ENCODE peak calls at places on chromosomes 1 and 21, in six cellular contexts. One of them, this sample, is unnamed.

GRCh38 chr1:61452354-61452990 is 272.5 kb downstream of the TM2D1 start:
- DNase-seq in ascending aorta: no peak
- DNase-seq in stimulated activated CD4-positive, alpha-beta T cell treated with anti-CD3 and anti-CD28 coated beads, Interleukin-1b, Interleukin-23, amount 100 ng/mL, for 48 hours: no peak
- DNase-seq in lung microvascular endothelial cell: peak
- DNase-seq in Panc1: no peak
- DNase-seq in retina: peak
- DNase-seq in this sample: no peak

GRCh38 chr21:38956791-38957571 is 151.3 kb downstream of the ETS2 start:
- DNase-seq in ascending aorta: no peak
- DNase-seq in lung microvascular endothelial cell: no peak
- DNase-seq in stimulated activated CD4-positive, alpha-beta T cell treated with anti-CD3 and anti-CD28 coated beads, Interleukin-1b, Interleukin-23, amount 100 ng/mL, for 48 hours: no peak
- DNase-seq in Panc1: no peak
- DNase-seq in retina: no peak
- DNase-seq in this sample: peak

GRCh38 chr1:156767879-156768608 is 709 bp downstream of the PRCC start:
- DNase-seq in retina: no peak
- DNase-seq in Panc1: no peak
- DNase-seq in lung microvascular endothelial cell: peak
- DNase-seq in ascending aorta: no peak
- DNase-seq in stimulated activated CD4-positive, alpha-beta T cell treated with anti-CD3 and anti-CD28 coated beads, Interleukin-1b, Interleukin-23, amount 100 ng/mL, for 48 hours: peak
- DNase-seq in this sample: peak

GRCh38 chr1:76425843-76426145 is 351.2 kb downstream of the ST6GALNAC3 start:
- DNase-seq in retina: no peak
- DNase-seq in stimulated activated CD4-positive, alpha-beta T cell treated with anti-CD3 and anti-CD28 coated beads, Interleukin-1b, Interleukin-23, amount 100 ng/mL, for 48 hours: no peak
- DNase-seq in Panc1: no peak
- DNase-seq in ascending aorta: no peak
- DNase-seq in lung microvascular endothelial cell: peak
- DNase-seq in this sample: no peak

GRCh38 chr1:234645474-234645953 is 35.5 kb upstream of the IRF2BP2 start:
- DNase-seq in ascending aorta: no peak
- DNase-seq in retina: no peak
- DNase-seq in stimulated activated CD4-positive, alpha-beta T cell treated with anti-CD3 and anti-CD28 coated beads, Interleukin-1b, Interleukin-23, amount 100 ng/mL, for 48 hours: no peak
- DNase-seq in Panc1: no peak
- DNase-seq in lung microvascular endothelial cell: peak
- DNase-seq in this sample: no peak

GRCh38 chr1:247471445-247472016 is 13.6 kb upstream of the OR2B11 start:
- DNase-seq in Panc1: no peak
- DNase-seq in retina: no peak
- DNase-seq in ascending aorta: no peak
- DNase-seq in stimulated activated CD4-positive, alpha-beta T cell treated with anti-CD3 and anti-CD28 coated beads, Interleukin-1b, Interleukin-23, amount 100 ng/mL, for 48 hours: no peak
- DNase-seq in lung microvascular endothelial cell: no peak
- DNase-seq in this sample: no peak

GRCh38 chr1:94686882-94687281 is 133.3 kb upstream of the SLC44A3 start:
- DNase-seq in Panc1: no peak
- DNase-seq in retina: no peak
- DNase-seq in stimulated activated CD4-positive, alpha-beta T cell treated with anti-CD3 and anti-CD28 coated beads, Interleukin-1b, Interleukin-23, amount 100 ng/mL, for 48 hours: no peak
- DNase-seq in ascending aorta: no peak
- DNase-seq in lung microvascular endothelial cell: no peak
- DNase-seq in this sample: no peak

GRCh38 chr1:78676347-78676982 is 26.8 kb downstream of the IFI44 start:
- DNase-seq in Panc1: peak
- DNase-seq in lung microvascular endothelial cell: peak
- DNase-seq in ascending aorta: no peak
- DNase-seq in retina: no peak
- DNase-seq in stimulated activated CD4-positive, alpha-beta T cell treated with anti-CD3 and anti-CD28 coated beads, Interleukin-1b, Interleukin-23, amount 100 ng/mL, for 48 hours: peak
- DNase-seq in this sample: no peak

GRCh38 chr1:55400560-55400959 is 185.4 kb upstream of the USP24 start:
- DNase-seq in lung microvascular endothelial cell: no peak
- DNase-seq in retina: no peak
- DNase-seq in ascending aorta: no peak
- DNase-seq in stimulated activated CD4-positive, alpha-beta T cell treated with anti-CD3 and anti-CD28 coated beads, Interleukin-1b, Interleukin-23, amount 100 ng/mL, for 48 hours: no peak
- DNase-seq in Panc1: no peak
- DNase-seq in this sample: peak

GRCh38 chr21:39348040-39348354 is 891 bp downstream of the HMGN1 start:
- DNase-seq in stimulated activated CD4-positive, alpha-beta T cell treated with anti-CD3 and anti-CD28 coated beads, Interleukin-1b, Interleukin-23, amount 100 ng/mL, for 48 hours: no peak
- DNase-seq in retina: no peak
- DNase-seq in ascending aorta: no peak
- DNase-seq in lung microvascular endothelial cell: no peak
- DNase-seq in Panc1: no peak
- DNase-seq in this sample: no peak

GRCh38 chr1:8599813-8600212 is 217.6 kb downstream of the RERE start:
- DNase-seq in lung microvascular endothelial cell: no peak
- DNase-seq in retina: no peak
- DNase-seq in Panc1: no peak
- DNase-seq in ascending aorta: no peak
- DNase-seq in stimulated activated CD4-positive, alpha-beta T cell treated with anti-CD3 and anti-CD28 coated beads, Interleukin-1b, Interleukin-23, amount 100 ng/mL, for 48 hours: no peak
- DNase-seq in this sample: no peak

GRCh38 chr1:188243456-188243855 is 1414.7 kb downstream of the PLA2G4A start:
- DNase-seq in stimulated activated CD4-positive, alpha-beta T cell treated with anti-CD3 and anti-CD28 coated beads, Interleukin-1b, Interleukin-23, amount 100 ng/mL, for 48 hours: no peak
- DNase-seq in retina: no peak
- DNase-seq in lung microvascular endothelial cell: no peak
- DNase-seq in ascending aorta: no peak
- DNase-seq in Panc1: no peak
- DNase-seq in this sample: no peak

GRCh38 chr1:94803517-94804441 is 16.4 kb upstream of the SLC44A3 start:
- DNase-seq in Panc1: no peak
- DNase-seq in ascending aorta: no peak
- DNase-seq in stimulated activated CD4-positive, alpha-beta T cell treated with anti-CD3 and anti-CD28 coated beads, Interleukin-1b, Interleukin-23, amount 100 ng/mL, for 48 hours: no peak
- DNase-seq in lung microvascular endothelial cell: no peak
- DNase-seq in retina: peak
- DNase-seq in this sample: no peak

GRCh38 chr1:119204940-119205339 is 64.5 kb upstream of the WARS2 start:
- DNase-seq in lung microvascular endothelial cell: no peak
- DNase-seq in ascending aorta: no peak
- DNase-seq in retina: no peak
- DNase-seq in stimulated activated CD4-positive, alpha-beta T cell treated with anti-CD3 and anti-CD28 coated beads, Interleukin-1b, Interleukin-23, amount 100 ng/mL, for 48 hours: no peak
- DNase-seq in Panc1: no peak
- DNase-seq in this sample: no peak

GRCh38 chr1:75097686-75098085 is 36.5 kb upstream of the LHX8 start:
- DNase-seq in Panc1: no peak
- DNase-seq in stimulated activated CD4-positive, alpha-beta T cell treated with anti-CD3 and anti-CD28 coated beads, Interleukin-1b, Interleukin-23, amount 100 ng/mL, for 48 hours: no peak
- DNase-seq in retina: no peak
- DNase-seq in lung microvascular endothelial cell: peak
- DNase-seq in ascending aorta: no peak
- DNase-seq in this sample: no peak

GRCh38 chr1:168643152-168643551 is 66.7 kb downstream of the XCL1 start:
- DNase-seq in stimulated activated CD4-positive, alpha-beta T cell treated with anti-CD3 and anti-CD28 coated beads, Interleukin-1b, Interleukin-23, amount 100 ng/mL, for 48 hours: no peak
- DNase-seq in ascending aorta: no peak
- DNase-seq in lung microvascular endothelial cell: no peak
- DNase-seq in Panc1: no peak
- DNase-seq in retina: no peak
- DNase-seq in this sample: no peak